ENCODE peak calls at places on chromosomes 6 and 20, in four cellular contexts. One of them, this sample, is unnamed.
A peak's percentile ranks its signal among the peaks of the same experiment; 100 is the strongest.

GRCh38 chr6:89069536-89070163 is 10.9 kb upstream of the PNRC1 start:
- DNase-seq in GM12878: no peak
- DNase-seq in K562: no peak
- DNase-seq in SK-N-SH: no peak
- DNase-seq in this sample: no peak

GRCh38 chr6:28446818-28447511 is 3.7 kb upstream of the ZSCAN23 start:
- DNase-seq in SK-N-SH: peak; percentile 60
- DNase-seq in K562: no peak
- DNase-seq in GM12878: no peak
- DNase-seq in this sample: peak; percentile 47

GRCh38 chr20:25089096-25089495 is 7.2 kb upstream of the VSX1 start:
- DNase-seq in SK-N-SH: no peak
- DNase-seq in K562: no peak
- DNase-seq in GM12878: no peak
- DNase-seq in this sample: no peak

GRCh38 chr6:127102299-127102698 is 16.2 kb upstream of the RSPO3 start:
- DNase-seq in GM12878: no peak
- DNase-seq in K562: no peak
- DNase-seq in SK-N-SH: no peak
- DNase-seq in this sample: no peak

GRCh38 chr6:133945158-133945557 is 7.9 kb upstream of the TBPL1 start:
- DNase-seq in GM12878: no peak
- DNase-seq in SK-N-SH: no peak
- DNase-seq in K562: no peak
- DNase-seq in this sample: peak; percentile 18

GRCh38 chr6:95321106-95321505 is 256.2 kb upstream of the MANEA start:
- DNase-seq in GM12878: no peak
- DNase-seq in SK-N-SH: no peak
- DNase-seq in K562: no peak
- DNase-seq in this sample: no peak

GRCh38 chr6:53813096-53813495 is 18.3 kb downstream of the LRRC1 start:
- DNase-seq in K562: no peak
- DNase-seq in GM12878: no peak
- DNase-seq in SK-N-SH: no peak
- DNase-seq in this sample: no peak

GRCh38 chr6:131443514-131443913 is 129.5 kb upstream of the ARG1 start:
- DNase-seq in K562: no peak
- DNase-seq in GM12878: no peak
- DNase-seq in SK-N-SH: no peak
- DNase-seq in this sample: no peak

GRCh38 chr6:168163096-168163731 is 84.2 kb upstream of the FRMD1 start:
- DNase-seq in K562: no peak
- DNase-seq in GM12878: no peak
- DNase-seq in SK-N-SH: peak; percentile 87
- DNase-seq in this sample: no peak

GRCh38 chr6:37175332-37176267 is 5.6 kb downstream of the PIM1 start:
- DNase-seq in GM12878: no peak
- DNase-seq in SK-N-SH: no peak
- DNase-seq in K562: no peak
- DNase-seq in this sample: no peak

GRCh38 chr6:119355157-119355556 is 5.6 kb upstream of the MAN1A1 start:
- DNase-seq in K562: no peak
- DNase-seq in GM12878: no peak
- DNase-seq in SK-N-SH: no peak
- DNase-seq in this sample: no peak

GRCh38 chr6:7086488-7086887 is 21.3 kb upstream of the RREB1 start:
- DNase-seq in K562: no peak
- DNase-seq in GM12878: peak; percentile 66
- DNase-seq in SK-N-SH: no peak
- DNase-seq in this sample: no peak

GRCh38 chr6:36853325-36853724 is 14.1 kb upstream of the CPNE5 start:
- DNase-seq in K562: no peak
- DNase-seq in GM12878: no peak
- DNase-seq in SK-N-SH: no peak
- DNase-seq in this sample: no peak

GRCh38 chr6:104642871-104643270 is 216.8 kb downstream of the HACE1 start:
- DNase-seq in K562: no peak
- DNase-seq in SK-N-SH: no peak
- DNase-seq in GM12878: no peak
- DNase-seq in this sample: no peak

GRCh38 chr6:136784910-136785746 is 7.1 kb downstream of the MAP3K5 start:
- DNase-seq in K562: no peak
- DNase-seq in GM12878: no peak
- DNase-seq in SK-N-SH: no peak
- DNase-seq in this sample: no peak

GRCh38 chr6:144336900-144337299 is 51.8 kb downstream of the UTRN start:
- DNase-seq in GM12878: no peak
- DNase-seq in SK-N-SH: no peak
- DNase-seq in K562: no peak
- DNase-seq in this sample: no peak

GRCh38 chr6:125020385-125020784 is 58.1 kb downstream of the RNF217 start:
- DNase-seq in K562: no peak
- DNase-seq in GM12878: no peak
- DNase-seq in SK-N-SH: no peak
- DNase-seq in this sample: no peak

GRCh38 chr20:13990465-13990864 is at the start of gene SEL1L2:
- DNase-seq in K562: no peak
- DNase-seq in GM12878: no peak
- DNase-seq in SK-N-SH: peak; percentile 13
- DNase-seq in this sample: peak; percentile 39

GRCh38 chr20:48080583-48080982 is 295.3 kb upstream of the SULF2 start:
- DNase-seq in K562: no peak
- DNase-seq in SK-N-SH: no peak
- DNase-seq in GM12878: no peak
- DNase-seq in this sample: no peak

GRCh38 chr20:47785321-47785899 is at the start of gene SULF2:
- DNase-seq in K562: no peak
- DNase-seq in SK-N-SH: peak; percentile 77
- DNase-seq in GM12878: no peak
- DNase-seq in this sample: peak; percentile 55

GRCh38 chr20:56308036-56308435 is 50.7 kb upstream of the FAM210B start:
- DNase-seq in K562: no peak
- DNase-seq in GM12878: no peak
- DNase-seq in SK-N-SH: no peak
- DNase-seq in this sample: no peak

GRCh38 chr6:165468836-165469235 is 159.4 kb upstream of the C6orf118 start:
- DNase-seq in K562: no peak
- DNase-seq in GM12878: no peak
- DNase-seq in SK-N-SH: no peak
- DNase-seq in this sample: no peak

GRCh38 chr20:45485388-45485787 is 15.8 kb downstream of the WFDC2 start:
- DNase-seq in SK-N-SH: no peak
- DNase-seq in GM12878: no peak
- DNase-seq in K562: no peak
- DNase-seq in this sample: no peak

GRCh38 chr20:53776858-53777257 is 183.2 kb upstream of the ZNF217 start:
- DNase-seq in K562: no peak
- DNase-seq in SK-N-SH: no peak
- DNase-seq in GM12878: no peak
- DNase-seq in this sample: no peak

GRCh38 chr20:51631011-51631950 is 88.8 kb upstream of the NFATC2 start:
- DNase-seq in K562: peak; percentile 31
- DNase-seq in GM12878: no peak
- DNase-seq in SK-N-SH: peak; percentile 44
- DNase-seq in this sample: no peak

GRCh38 chr6:298233-299049 is 6.2 kb downstream of the DUSP22 start:
- DNase-seq in K562: no peak
- DNase-seq in SK-N-SH: no peak
- DNase-seq in GM12878: no peak
- DNase-seq in this sample: no peak

GRCh38 chr20:9214676-9215075 is 145.8 kb downstream of the PLCB4 start:
- DNase-seq in K562: no peak
- DNase-seq in GM12878: no peak
- DNase-seq in SK-N-SH: no peak
- DNase-seq in this sample: no peak

GRCh38 chr6:74936886-74937285 is 269.0 kb downstream of the COL12A1 start:
- DNase-seq in SK-N-SH: no peak
- DNase-seq in GM12878: no peak
- DNase-seq in K562: no peak
- DNase-seq in this sample: no peak

GRCh38 chr6:25026723-25027122 is 91.0 kb upstream of the RIPOR2 start:
- DNase-seq in GM12878: no peak
- DNase-seq in SK-N-SH: no peak
- DNase-seq in K562: no peak
- DNase-seq in this sample: no peak

GRCh38 chr6:135221505-135221904 is 40.4 kb downstream of the MYB start:
- DNase-seq in K562: no peak
- DNase-seq in GM12878: no peak
- DNase-seq in SK-N-SH: no peak
- DNase-seq in this sample: no peak

GRCh38 chr20:42218566-42218965 is 600.4 kb upstream of the CHD6 start:
- DNase-seq in SK-N-SH: peak; percentile 30
- DNase-seq in K562: no peak
- DNase-seq in GM12878: no peak
- DNase-seq in this sample: no peak

GRCh38 chr20:58054744-58055373 is 173.6 kb downstream of the ANKRD60 start:
- DNase-seq in K562: no peak
- DNase-seq in SK-N-SH: no peak
- DNase-seq in GM12878: no peak
- DNase-seq in this sample: peak; percentile 28

GRCh38 chr20:58051367-58051766 is 177.1 kb downstream of the ANKRD60 start:
- DNase-seq in GM12878: no peak
- DNase-seq in SK-N-SH: no peak
- DNase-seq in K562: no peak
- DNase-seq in this sample: no peak

GRCh38 chr20:58054082-58054481 is 174.4 kb downstream of the ANKRD60 start:
- DNase-seq in SK-N-SH: no peak
- DNase-seq in K562: no peak
- DNase-seq in GM12878: no peak
- DNase-seq in this sample: no peak

GRCh38 chr20:58056021-58056591 is 172.3 kb downstream of the ANKRD60 start:
- DNase-seq in SK-N-SH: no peak
- DNase-seq in GM12878: no peak
- DNase-seq in K562: no peak
- DNase-seq in this sample: no peak

DNA sequence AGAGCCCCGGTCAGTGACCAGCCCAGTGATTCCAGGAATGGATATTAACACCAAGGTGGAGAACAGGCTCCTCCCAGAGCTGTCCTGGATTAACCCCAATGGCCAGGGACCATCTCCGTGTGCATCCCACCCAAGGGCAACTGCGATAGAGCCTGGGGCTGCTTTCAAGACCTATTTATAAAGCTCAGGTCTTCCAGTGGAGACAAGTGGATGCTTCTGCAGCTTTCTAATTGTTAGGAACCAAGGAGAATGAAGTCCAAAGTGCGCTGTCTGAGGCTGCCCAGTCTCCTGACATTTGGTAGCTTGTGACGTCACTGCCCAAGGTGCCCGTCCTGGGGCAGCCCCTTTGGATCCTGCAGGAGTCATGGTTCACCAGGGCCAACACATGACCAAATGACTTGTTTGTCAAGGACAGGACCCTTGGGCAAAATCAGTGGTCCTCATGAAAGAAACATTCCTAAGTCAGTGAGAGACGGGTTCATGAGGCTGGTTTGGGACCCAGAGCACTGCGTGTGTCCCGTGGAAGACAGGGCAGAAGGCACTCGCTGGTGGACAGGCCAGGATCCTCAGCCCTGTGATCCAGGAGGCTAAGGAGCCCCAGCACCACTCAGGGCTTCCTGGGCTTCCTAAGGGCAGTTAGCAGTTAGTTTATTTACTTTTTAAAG is 174.9 kb downstream of the ANKRD60 start:
- DNase-seq in SK-N-SH: no peak
- DNase-seq in K562: no peak
- DNase-seq in GM12878: no peak
- DNase-seq in this sample: no peak
- TF ChIP-seq USF1 in SK-N-SH: no peak
- TF ChIP-seq USF1 in K562: no peak
- TF ChIP-seq USF1 in GM12878: no peak
- TF ChIP-seq USF1 in this sample: no peak

GRCh38 chr6:2624177-2624576 is 126.5 kb downstream of the MYLK4 start:
- DNase-seq in K562: no peak
- DNase-seq in GM12878: no peak
- DNase-seq in SK-N-SH: no peak
- DNase-seq in this sample: no peak

GRCh38 chr6:2622683-2623082 is 128.0 kb downstream of the MYLK4 start:
- DNase-seq in GM12878: no peak
- DNase-seq in K562: peak; percentile 40
- DNase-seq in SK-N-SH: no peak
- DNase-seq in this sample: no peak

GRCh38 chr6:2623348-2623747 is 127.4 kb downstream of the MYLK4 start:
- DNase-seq in GM12878: no peak
- DNase-seq in SK-N-SH: no peak
- DNase-seq in K562: no peak
- DNase-seq in this sample: no peak

GRCh38 chr6:2625581-2625980 is 125.1 kb downstream of the MYLK4 start:
- DNase-seq in GM12878: no peak
- DNase-seq in SK-N-SH: no peak
- DNase-seq in K562: no peak
- DNase-seq in this sample: no peak

DNA sequence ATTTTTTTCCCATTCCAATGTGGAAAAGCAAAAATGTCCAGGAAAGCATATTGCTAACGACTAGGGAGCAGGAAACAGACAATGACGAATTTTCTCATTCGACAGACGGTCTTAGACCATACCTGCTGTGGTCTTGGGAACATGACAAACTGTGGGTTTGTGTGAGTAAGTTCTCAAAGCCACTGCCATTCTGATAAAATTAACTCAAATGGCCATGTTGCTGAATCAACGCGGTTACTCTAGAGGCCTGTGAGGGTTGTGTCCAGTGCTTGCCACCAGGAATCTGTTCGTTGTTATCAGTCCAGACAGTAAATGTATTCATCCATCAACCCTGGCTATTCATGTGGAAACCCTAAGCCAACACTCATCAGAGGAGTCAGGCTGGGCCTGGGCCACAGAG is 124.3 kb downstream of the MYLK4 start:
- DNase-seq in SK-N-SH: no peak
- DNase-seq in K562: no peak
- DNase-seq in GM12878: no peak
- DNase-seq in this sample: no peak
- TF ChIP-seq USF1 in SK-N-SH: no peak
- TF ChIP-seq USF1 in K562: no peak
- TF ChIP-seq USF1 in GM12878: no peak
- TF ChIP-seq USF1 in this sample: no peak

GRCh38 chr6:9553002-9553401 is 861.9 kb downstream of the TFAP2A start:
- DNase-seq in GM12878: no peak
- DNase-seq in K562: no peak
- DNase-seq in SK-N-SH: no peak
- DNase-seq in this sample: no peak
- TF ChIP-seq USF1 in GM12878: no peak
- TF ChIP-seq USF1 in K562: no peak
- TF ChIP-seq USF1 in SK-N-SH: no peak
- TF ChIP-seq USF1 in this sample: no peak

DNA sequence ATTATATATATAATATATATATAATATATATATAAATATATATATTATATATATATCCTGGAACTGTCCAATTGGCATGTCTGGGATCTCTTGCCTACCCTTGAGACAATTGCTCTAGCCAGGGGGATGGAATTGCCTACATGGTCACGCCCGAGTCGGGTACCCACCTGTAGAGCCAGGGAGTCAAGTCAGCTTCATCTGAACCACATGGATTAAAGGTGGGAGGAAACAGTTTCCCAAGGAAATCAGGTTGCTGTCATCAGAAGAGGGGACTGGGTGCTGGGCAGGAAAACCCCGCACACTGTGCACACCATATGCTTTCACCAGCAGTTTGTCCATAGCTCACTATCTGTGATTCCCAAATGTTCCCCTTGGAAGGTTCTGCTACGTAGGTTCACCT is 252.5 kb upstream of the NOX3 start:
- DNase-seq in K562: no peak
- DNase-seq in SK-N-SH: peak; percentile 11
- DNase-seq in GM12878: no peak
- DNase-seq in this sample: no peak
- TF ChIP-seq USF1 in K562: no peak
- TF ChIP-seq USF1 in SK-N-SH: no peak
- TF ChIP-seq USF1 in GM12878: no peak
- TF ChIP-seq USF1 in this sample: no peak